ENCODE peak calls at places on chromosomes 6 and 20, in four cellular contexts. V is spleen, H is AG09309, L is BE2C. W is an unnamed sample.

GRCh38 chr20:7333846-7334245 is 566.4 kb downstream of the BMP2 start:
- DNase-seq in V (no peak), H (no peak), L (no peak), W (no peak)

GRCh38 chr6:123380257-123380656 is 256.5 kb downstream of the TRDN start:
- DNase-seq in V (no peak), H (no peak), L (no peak), W (peak)

GRCh38 chr6:40369028-40369427 is 218.1 kb downstream of the LRFN2 start:
- DNase-seq in V (no peak), H (no peak), L (no peak), W (no peak)

GRCh38 chr20:21901470-21902275 is 196.2 kb downstream of the PAX1 start:
- DNase-seq in V (no peak), H (no peak), L (no peak), W (peak)

GRCh38 chr6:20827798-20828197 is 293.5 kb downstream of the CDKAL1 start:
- DNase-seq in V (no peak), H (peak), L (no peak), W (no peak)

GRCh38 chr6:156719395-156719719 is 57.8 kb upstream of the ARID1B start:
- DNase-seq in V (no peak), H (no peak), L (no peak), W (no peak)

GRCh38 chr6:151690303-151690702 is 117.2 kb upstream of the ESR1 start:
- DNase-seq in V (no peak), H (no peak), L (no peak), W (no peak)

GRCh38 chr20:5504061-5504739 is 187.4 kb upstream of the PROKR2 start:
- DNase-seq in V (peak), H (no peak), L (peak), W (peak)

GRCh38 chr6:474454-475185 is 83.1 kb downstream of the IRF4 start:
- DNase-seq in V (peak), H (no peak), L (no peak), W (peak)

GRCh38 chr20:3430376-3431069 is 23.1 kb upstream of the DNAAF9 start:
- DNase-seq in V (no peak), H (no peak), L (no peak), W (no peak)

GRCh38 chr6:7866531-7866930 is 44.1 kb downstream of the TXNDC5 start:
- DNase-seq in V (no peak), H (no peak), L (no peak), W (no peak)

W was measured in Ammon's horn.